ENCODE peak calls at places on chromosomes 6 and 20, in six cellular contexts. L, D, N, V, Y and E are unnamed samples.

GRCh38 chr6:44452725-44453124 is 65.2 kb downstream of the CDC5L start:
- DNase-seq in Y (no peak), N (peak), L (peak), V (no peak), D (no peak), E (no peak)

GRCh38 chr20:64157878-64158277 is 6.4 kb upstream of the MYT1 start:
- DNase-seq in V (no peak), L (no peak), D (no peak), Y (no peak), N (no peak), E (no peak)

GRCh38 chr6:107102414-107102805 is 12.9 kb downstream of the BEND3 start:
- DNase-seq in V (no peak), D (no peak), L (no peak), Y (peak), N (no peak), E (no peak)

GRCh38 chr6:157982297-157982579 is 575 bp downstream of the SYNJ2 start:
- DNase-seq in L (peak), D (peak), N (no peak), Y (peak), V (no peak), E (peak)

GRCh38 chr6:38509713-38510112 is 130.0 kb downstream of the BTBD9 start:
- DNase-seq in Y (no peak), D (no peak), V (no peak), N (peak), L (peak), E (no peak)

GRCh38 chr20:32925481-32926196 is 66.9 kb downstream of the EFCAB8 start:
- DNase-seq in Y (no peak), N (no peak), L (no peak), D (no peak), V (no peak), E (no peak)

GRCh38 chr6:138997136-138997535 is 9.1 kb upstream of the REPS1 start:
- DNase-seq in D (no peak), V (no peak), N (no peak), L (no peak), Y (no peak), E (no peak)

GRCh38 chr20:54345817-54346216 is 129.6 kb upstream of the DOK5 start:
- DNase-seq in Y (no peak), V (no peak), D (no peak), N (peak), L (no peak), E (no peak)

GRCh38 chr6:123306334-123306733 is 310.3 kb downstream of the CLVS2 start:
- DNase-seq in N (no peak), L (no peak), D (no peak), Y (no peak), V (no peak), E (no peak)

GRCh38 chr6:6781172-6781876 is 192.8 kb downstream of the LY86 start:
- DNase-seq in N (peak), Y (no peak), V (no peak), L (peak), D (peak), E (no peak)

GRCh38 chr6:131635384-131636340 is 1.4 kb upstream of the ENPP3 start:
- DNase-seq in Y (no peak), N (no peak), L (no peak), V (no peak), D (no peak), E (no peak)

GRCh38 chr6:145647602-145648001 is 87.7 kb downstream of the EPM2A start:
- DNase-seq in D (no peak), V (no peak), L (no peak), N (no peak), Y (no peak), E (no peak)

GRCh38 chr20:53884859-53885654 is 185.3 kb downstream of the BCAS1 start:
- DNase-seq in Y (no peak), D (no peak), N (no peak), V (no peak), L (no peak), E (no peak)

GRCh38 chr6:136337606-136338005 is 48.0 kb upstream of the BCLAF1 start:
- DNase-seq in L (no peak), N (no peak), Y (no peak), V (no peak), D (no peak), E (no peak)

GRCh38 chr20:17902531-17903083 is 66.0 kb downstream of the SNX5 start:
- DNase-seq in Y (no peak), V (no peak), N (no peak), D (no peak), L (no peak), E (no peak)

GRCh38 chr6:124888581-124889371 is 73.5 kb upstream of the RNF217 start:
- DNase-seq in D (no peak), V (no peak), N (peak), L (peak), Y (no peak), E (no peak)

GRCh38 chr20:11553603-11554002 is 364.1 kb upstream of the BTBD3 start:
- DNase-seq in L (peak), D (no peak), Y (no peak), N (peak), V (no peak), E (no peak)

GRCh38 chr6:139388384-139388783 is 13.9 kb upstream of the CITED2 start:
- DNase-seq in Y (no peak), D (no peak), N (no peak), V (no peak), L (no peak), E (no peak)

GRCh38 chr6:3001773-3002293 is 2.1 kb downstream of the NQO2 start:
- DNase-seq in V (no peak), L (peak), Y (no peak), N (peak), D (no peak), E (no peak)

GRCh38 chr6:94254689-94255088 is 835.3 kb upstream of the EPHA7 start:
- DNase-seq in L (peak), D (no peak), Y (no peak), N (no peak), V (no peak), E (no peak)

GRCh38 chr20:47872341-47872740 is 87.1 kb upstream of the SULF2 start:
- DNase-seq in V (no peak), D (no peak), Y (no peak), N (no peak), L (no peak), E (no peak)

GRCh38 chr6:35933844-35934243 is 12.9 kb upstream of the SRPK1 start:
- DNase-seq in L (no peak), D (no peak), N (no peak), V (no peak), Y (no peak), E (no peak)

GRCh38 chr20:34389206-34389953 is 26.3 kb downstream of the ITCH start:
- DNase-seq in D (no peak), N (no peak), L (peak), Y (no peak), V (no peak), E (no peak)

GRCh38 chr6:34103321-34103720 is 42.6 kb downstream of the GRM4 start:
- DNase-seq in Y (no peak), D (no peak), N (no peak), V (no peak), L (no peak), E (no peak)

GRCh38 chr6:84462697-84463096 is 235.3 kb upstream of the CEP162 start:
- DNase-seq in N (peak), V (no peak), Y (no peak), L (no peak), D (no peak), E (no peak)

GRCh38 chr6:38714239-38715015 is 684 bp upstream of the DNAH8 start:
- DNase-seq in D (no peak), Y (no peak), V (no peak), N (no peak), L (no peak), E (no peak)

GRCh38 chr6:26044140-26045045 is 42.8 kb upstream of the HFE start:
- DNase-seq in L (peak), D (no peak), Y (peak), V (no peak), N (peak), E (peak)
- TF ChIP-seq POLR2A in L (peak), D (no peak), Y (no peak), V (no peak), N (no peak), E (no peak)

DNA sequence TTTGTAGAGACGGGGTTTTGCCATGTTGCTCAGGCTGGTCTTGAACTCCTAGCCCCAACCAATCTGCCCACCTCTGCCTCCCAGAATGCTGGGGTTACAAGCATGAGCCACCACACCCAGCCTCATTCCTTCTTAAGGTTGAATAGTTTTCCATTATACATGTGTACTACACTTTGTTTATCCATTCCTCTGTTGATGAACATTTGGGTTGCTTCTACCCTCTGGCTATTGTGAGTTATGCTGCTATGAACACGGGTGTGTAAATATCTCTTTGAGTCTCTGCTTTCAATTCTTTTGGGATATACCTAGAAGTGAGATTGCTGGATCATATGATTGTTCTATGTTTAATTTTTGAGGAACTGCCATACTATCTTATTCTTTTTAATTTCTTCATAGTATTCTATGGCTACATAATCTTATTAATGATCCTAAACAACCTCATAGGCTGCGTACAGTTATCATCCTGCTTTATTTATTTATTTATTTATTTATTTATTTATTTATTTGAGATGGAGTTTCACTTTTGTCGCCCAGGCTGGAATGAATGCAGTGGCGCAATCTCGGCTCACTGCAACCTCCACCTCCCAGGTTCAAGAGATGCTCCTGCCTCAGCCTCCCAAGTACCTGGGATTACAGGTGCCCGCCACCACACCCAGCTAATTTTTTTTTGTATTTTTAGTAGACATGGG is 49.2 kb upstream of the TLDC2 start:
- DNase-seq in L (no peak), N (no peak), V (no peak), D (no peak), Y (no peak), E (no peak)
- H3K27ac ChIP-seq in L (no peak), N (no peak), V (no peak), D (no peak), Y (no peak), E (no peak)

DNA sequence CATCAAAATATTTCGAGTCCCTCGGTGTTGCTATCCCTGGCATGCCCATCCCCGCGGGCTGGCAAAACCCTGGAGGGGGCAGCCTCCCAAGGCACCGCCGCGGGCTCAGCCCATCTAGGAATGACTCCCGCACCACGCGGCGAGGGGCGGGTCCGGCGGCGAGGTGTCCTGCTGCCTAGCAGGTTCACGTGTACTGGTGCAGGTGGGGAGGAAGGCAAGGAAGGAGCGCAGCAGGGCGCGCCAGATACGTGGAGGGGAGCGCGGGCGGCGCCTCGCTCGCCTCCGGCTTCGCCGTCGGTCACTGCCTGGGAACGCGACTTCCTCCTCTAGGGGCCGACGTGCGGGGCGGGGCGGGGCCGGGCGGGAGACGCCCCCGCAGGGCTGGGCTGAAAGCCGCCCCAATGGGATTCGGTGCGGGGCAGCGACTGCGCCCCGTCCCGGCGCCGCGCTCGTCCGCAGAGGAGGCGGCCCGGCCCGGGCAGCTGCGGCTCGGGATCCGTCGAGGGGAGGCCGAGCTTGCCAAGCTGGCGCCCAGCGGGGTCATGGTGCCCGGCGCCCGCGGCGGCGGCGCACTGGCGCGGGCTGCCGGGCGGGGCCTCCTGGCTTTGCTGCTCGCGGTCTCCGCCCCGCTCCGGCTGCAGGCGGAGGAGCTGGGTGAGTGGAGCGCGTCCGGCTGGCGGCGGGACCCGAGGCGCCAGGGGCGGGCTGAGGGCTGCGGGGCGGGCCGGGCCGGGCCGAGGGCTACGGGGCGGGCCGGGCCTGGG is at the start of gene DCBLD1:
- DNase-seq in D (peak), L (peak), N (peak), Y (peak), V (peak), E (peak)
- TF ChIP-seq POLR2A in D (no peak), L (peak), N (peak), Y (no peak), V (no peak), E (peak)

DNA sequence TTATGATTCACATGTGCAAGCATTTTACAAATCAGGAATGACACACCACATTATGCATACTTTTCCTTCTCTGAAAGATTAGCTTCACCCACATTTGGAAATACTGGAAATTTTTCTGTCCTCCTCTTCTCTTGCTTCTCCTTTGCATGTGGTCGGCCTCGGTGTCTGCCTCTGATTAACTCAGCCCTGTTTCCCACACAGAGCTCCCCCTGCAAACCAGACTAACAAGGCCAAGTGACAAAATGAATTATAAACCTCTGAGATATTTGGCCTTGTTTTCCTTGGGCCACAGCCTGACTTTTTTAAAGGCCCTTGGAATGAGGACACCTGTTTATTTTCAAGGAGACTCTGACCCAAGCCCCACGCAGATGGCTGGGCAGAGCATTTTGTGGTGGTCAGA is 9.0 kb upstream of the CCN6 start:
- DNase-seq in V (no peak), Y (no peak), D (no peak), N (peak), L (no peak), E (no peak)
- H3K27ac ChIP-seq in V (no peak), Y (no peak), D (no peak), N (peak), L (no peak), E (no peak)

DNA sequence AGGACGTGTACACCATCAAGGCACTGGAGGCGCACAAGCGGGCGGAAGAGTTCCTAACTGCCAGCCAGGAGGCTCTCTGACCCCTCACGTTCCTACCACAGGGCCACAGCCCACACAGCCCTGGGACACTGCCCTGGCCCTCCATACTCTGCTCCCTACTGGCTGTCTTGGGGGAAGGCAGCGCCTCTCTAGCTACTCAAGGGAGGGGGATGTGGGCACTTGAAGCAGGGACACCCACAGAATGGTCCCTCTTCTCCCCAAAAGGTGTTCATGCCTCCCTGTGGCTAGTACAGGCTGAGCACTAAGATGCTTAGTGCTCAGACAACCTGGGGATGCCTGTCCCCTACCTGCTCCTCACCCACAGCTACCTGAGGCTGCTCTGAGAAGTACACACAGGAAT is 2.5 kb downstream of the MEA1 start:
- DNase-seq in Y (no peak), N (no peak), L (no peak), D (no peak), V (no peak), E (no peak)
- TF ChIP-seq POLR2A in Y (no peak), N (no peak), L (no peak), D (no peak), V (no peak), E (no peak)

GRCh38 chr6:127188752-127189151 is 70.3 kb downstream of the RSPO3 start:
- DNase-seq in N (no peak), D (no peak), L (no peak), V (no peak), Y (no peak), E (no peak)

GRCh38 chr6:127195833-127196232 is 70.8 kb upstream of the RNF146 start:
- DNase-seq in N (no peak), V (no peak), Y (no peak), L (no peak), D (no peak), E (no peak)

GRCh38 chr6:127190552-127190951 is 72.1 kb downstream of the RSPO3 start:
- DNase-seq in L (peak), Y (no peak), V (no peak), N (peak), D (no peak), E (no peak)

GRCh38 chr6:127191716-127192115 is 73.2 kb downstream of the RSPO3 start:
- DNase-seq in N (peak), Y (no peak), D (no peak), V (no peak), L (no peak), E (no peak)

DNA sequence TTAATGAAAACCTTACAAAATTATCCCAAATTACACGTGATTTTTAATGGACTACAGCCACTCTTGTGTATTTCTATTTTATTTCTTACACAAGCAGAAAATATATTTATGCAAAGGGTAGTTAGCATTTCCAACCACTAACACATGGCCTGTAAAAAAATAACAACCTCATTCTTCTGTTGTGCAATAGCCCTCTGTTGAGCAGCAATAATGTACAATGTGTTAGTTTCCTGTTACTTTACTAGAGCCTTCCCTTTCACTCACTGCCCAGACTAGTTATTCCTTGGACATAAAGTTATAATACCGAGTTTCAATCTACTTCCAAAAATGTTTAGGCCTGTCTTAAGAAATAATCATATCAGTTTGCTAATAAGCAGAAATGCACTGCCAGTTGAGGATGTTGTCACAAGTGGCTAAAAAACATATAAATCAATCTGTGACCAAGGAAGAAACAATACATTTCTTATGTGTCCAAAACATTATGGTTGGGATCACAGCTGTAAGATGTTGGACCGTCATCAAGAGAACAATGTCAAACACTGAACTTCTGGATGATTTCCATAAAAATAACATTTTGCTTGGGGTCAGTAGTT is 73.7 kb upstream of the RNF146 start:
- DNase-seq in Y (no peak), D (no peak), L (no peak), V (no peak), N (peak), E (no peak)
- H3K27ac ChIP-seq in Y (peak), D (no peak), L (peak), V (no peak), N (no peak), E (no peak)

GRCh38 chr6:37048851-37049734 is 43.6 kb downstream of the FGD2 start:
- DNase-seq in L (no peak), D (peak), N (peak), V (peak), Y (peak), E (peak)
- TF ChIP-seq POLR2A in L (no peak), D (no peak), N (no peak), V (no peak), Y (no peak), E (no peak)